ENCODE peak calls at places on chromosomes 6 and 20, in ten cellular contexts. S is fibroblast of lung, L is neural progenitor cell, B is GM23338, H is HepG2, W is A673, G is HCT116, V is PC-3, M is PC-9, N is GM12878. F is an unnamed sample. For H3K36me3 and H3K4me1, the result is how much of the 10 kb centered on the place peaks cover.

GRCh38 chr6:169344651-169345050 is 91.0 kb upstream of the THBS2 start:
- DNase-seq in S (no peak), G (no peak), B (no peak), V (no peak), L (no peak), M (no peak), N (no peak), W (no peak), H (no peak), F (no peak)

GRCh38 chr6:7262746-7263335 is 50.2 kb downstream of the SSR1 start:
- DNase-seq in B (no peak), M (no peak), H (no peak), S (no peak), V (no peak), L (no peak), G (no peak), W (no peak), N (no peak), F (no peak)

GRCh38 chr6:161443868-161444267 is 170.0 kb upstream of the AGPAT4 start:
- DNase-seq in W (peak), H (no peak), G (no peak), N (no peak), B (peak), S (peak), L (peak), V (no peak), M (no peak), F (no peak)

GRCh38 chr6:308307-308706 is 16.0 kb downstream of the DUSP22 start:
- DNase-seq in L (no peak), M (no peak), V (no peak), G (no peak), S (no peak), B (no peak), N (no peak), H (no peak), W (no peak), F (no peak)

GRCh38 chr6:141700836-141701235 is 431.9 kb upstream of the GJE1 start:
- DNase-seq in L (no peak), N (no peak), B (no peak), V (no peak), H (no peak), M (no peak), W (peak), S (peak), G (no peak), F (no peak)

GRCh38 chr20:11143481-11143880 is 469.7 kb upstream of the JAG1 start:
- DNase-seq in L (no peak), G (no peak), B (no peak), H (no peak), V (no peak), N (no peak), M (no peak), W (no peak), S (peak), F (no peak)

GRCh38 chr6:17986656-17987575 is 519 bp downstream of the KIF13A start:
- DNase-seq in M (peak), G (no peak), V (peak), S (peak), N (no peak), L (peak), W (peak), B (peak), H (peak), F (peak)

GRCh38 chr20:43191946-43192847 is 2.5 kb upstream of the PTPRT start:
- DNase-seq in S (no peak), N (no peak), V (peak), H (peak), L (peak), B (peak), G (no peak), W (peak), M (peak), F (peak)

GRCh38 chr20:47351643-47352331 is 4.7 kb downstream of the ZMYND8 start:
- DNase-seq in W (no peak), G (no peak), B (peak), H (no peak), V (no peak), M (no peak), S (peak), N (no peak), L (peak), F (no peak)

GRCh38 chr6:5981274-5982026 is 25.3 kb downstream of the NRN1 start:
- DNase-seq in H (no peak), L (no peak), N (no peak), B (no peak), M (no peak), G (no peak), W (peak), S (peak), V (peak), F (no peak)

GRCh38 chr6:144104898-144105487 is 9.6 kb upstream of the SF3B5 start:
- DNase-seq in W (peak), S (peak), G (peak), V (peak), N (peak), B (peak), M (peak), L (peak), H (peak), F (peak)

GRCh38 chr6:132764370-132764769 is 6.7 kb upstream of the VNN2 start:
- DNase-seq in M (peak), H (no peak), V (peak), L (peak), G (no peak), W (peak), S (peak), N (no peak), B (peak), F (peak)

GRCh38 chr20:53826597-53827291 is 233.1 kb upstream of the ZNF217 start:
- DNase-seq in W (no peak), M (no peak), H (no peak), V (no peak), S (no peak), N (no peak), G (no peak), B (no peak), L (no peak), F (peak)

GRCh38 chr20:38147166-38147565 is 17.9 kb downstream of the TGM2 start:
- DNase-seq in V (no peak), G (no peak), W (no peak), L (no peak), S (no peak), M (no peak), B (no peak), H (no peak), N (no peak), F (no peak)

GRCh38 chr20:31708839-31709534 is 13.7 kb downstream of the BCL2L1 start:
- DNase-seq in W (no peak), N (no peak), H (no peak), M (no peak), L (no peak), V (peak), B (peak), S (no peak), G (no peak), F (peak)

GRCh38 chr6:71403422-71404134 is 115.0 kb downstream of the OGFRL1 start:
- DNase-seq in W (no peak), H (no peak), L (peak), V (peak), N (no peak), B (peak), S (no peak), G (no peak), M (no peak), F (no peak)

GRCh38 chr6:159302196-159302595 is 133.0 kb downstream of the FNDC1 start:
- DNase-seq in V (no peak), N (no peak), M (no peak), W (no peak), H (no peak), B (no peak), S (no peak), G (no peak), L (no peak), F (no peak)

GRCh38 chr20:47379433-47380150 is 23.1 kb upstream of the ZMYND8 start:
- DNase-seq in B (no peak), N (no peak), S (peak), V (no peak), W (no peak), H (no peak), G (no peak), M (no peak), L (no peak), F (peak)

GRCh38 chr20:22577515-22578220 is 6.7 kb downstream of the FOXA2 start:
- DNase-seq in N (no peak), H (peak), V (peak), L (peak), W (no peak), G (no peak), B (peak), S (no peak), M (no peak), F (peak)

GRCh38 chr20:22575737-22576136 is 8.6 kb downstream of the FOXA2 start:
- DNase-seq in W (no peak), B (no peak), S (no peak), M (no peak), L (no peak), V (no peak), G (no peak), H (no peak), N (no peak), F (no peak)

GRCh38 chr20:22576273-22576672 is 8.1 kb downstream of the FOXA2 start:
- DNase-seq in G (no peak), V (no peak), H (peak), L (no peak), M (no peak), S (no peak), B (no peak), W (no peak), N (no peak), F (no peak)

GRCh38 chr20:22578221-22579118 is 5.9 kb downstream of the FOXA2 start:
- DNase-seq in G (no peak), H (peak), N (no peak), W (no peak), B (no peak), V (peak), L (peak), M (no peak), S (no peak), F (peak)

GRCh38 chr20:22576733-22577514 is 7.4 kb downstream of the FOXA2 start:
- DNase-seq in M (no peak), G (no peak), V (no peak), N (no peak), L (peak), S (no peak), W (no peak), B (no peak), H (peak), F (no peak)
- TF ChIP-seq EZH2 in M (no peak), G (no peak), V (no peak), N (no peak), L (peak), S (no peak), W (no peak), B (peak), H (no peak), F (peak)

GRCh38 chr6:165656581-165657324 is 6.3 kb downstream of the PDE10A start:
- DNase-seq in H (no peak), B (no peak), V (no peak), W (no peak), L (no peak), M (no peak), S (no peak), N (no peak), G (no peak), F (no peak)
- H3K36me3 ChIP-seq in H (under half), B (under half), V (under half), W (under half), L (under half), M (under half), S (under half), N (under half), G (under half), F (under half)

GRCh38 chr20:62050166-62051120 is 15.2 kb downstream of the TAF4 start:
- DNase-seq in W (no peak), S (no peak), N (no peak), G (no peak), M (no peak), H (no peak), L (no peak), V (no peak), B (no peak), F (no peak)

GRCh38 chr20:62049342-62050165 is 16.1 kb downstream of the TAF4 start:
- DNase-seq in V (no peak), G (no peak), M (no peak), S (no peak), H (no peak), L (no peak), W (no peak), N (no peak), B (no peak), F (no peak)

GRCh38 chr20:62047666-62048345 is 17.9 kb downstream of the TAF4 start:
- DNase-seq in B (no peak), S (no peak), H (no peak), V (no peak), L (no peak), M (no peak), N (no peak), G (no peak), W (no peak), F (no peak)

GRCh38 chr20:62048346-62048761 is 17.3 kb downstream of the TAF4 start:
- DNase-seq in N (no peak), M (no peak), G (no peak), V (no peak), L (no peak), B (no peak), H (no peak), S (no peak), W (no peak), F (no peak)

DNA sequence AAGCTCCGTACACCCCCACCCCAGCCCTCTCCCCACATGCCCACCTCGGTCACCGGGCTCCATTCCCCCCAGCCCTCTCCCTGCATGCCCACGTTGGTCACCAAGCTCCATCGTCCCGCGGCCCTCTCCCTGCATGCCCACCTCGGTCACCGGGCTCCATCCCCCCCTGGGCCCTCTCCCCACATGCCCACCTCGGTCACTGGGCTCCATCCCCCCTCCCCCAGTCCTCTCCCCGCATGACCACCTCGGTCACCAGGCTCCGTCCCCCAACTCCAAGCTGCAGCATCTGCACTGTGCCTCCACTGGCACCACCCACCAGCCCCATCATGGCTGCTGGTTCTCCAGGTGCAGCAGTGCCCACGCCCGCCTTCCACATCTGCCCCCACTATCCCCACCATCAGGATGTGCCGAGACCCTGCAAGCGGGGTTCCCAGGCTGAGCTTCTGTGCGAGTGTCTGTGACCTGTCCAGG is 16.8 kb downstream of the TAF4 start:
- DNase-seq in M (no peak), S (no peak), N (no peak), W (no peak), L (no peak), V (no peak), G (no peak), B (no peak), H (no peak), F (no peak)
- H3K4me1 ChIP-seq in M (under half), S (under half), N (under half), W (under half), L (under half), V (under half), G (under half), B (under half), H (under half), F (under half)

DNA sequence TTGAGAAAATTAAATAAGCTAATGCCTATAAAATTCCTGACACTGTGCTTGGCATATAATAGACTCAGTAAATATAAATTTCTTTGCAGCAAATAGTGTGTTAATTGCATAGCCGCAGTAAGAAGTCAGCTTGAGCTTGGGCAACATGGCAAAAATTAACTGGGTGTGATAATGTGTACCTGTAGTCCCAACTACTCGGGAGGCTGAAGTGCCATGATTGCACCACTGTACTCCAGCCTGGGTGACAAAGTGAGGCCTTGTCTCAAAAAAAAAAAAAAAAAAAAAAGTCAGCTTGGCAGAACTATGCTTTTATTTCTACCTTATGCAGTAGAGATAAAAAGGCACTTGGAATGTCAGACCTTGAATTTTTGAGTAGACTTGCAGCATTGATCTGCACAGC is 121.8 kb downstream of the AKAP7 start:
- DNase-seq in V (no peak), W (no peak), G (no peak), B (no peak), H (no peak), S (no peak), M (no peak), N (no peak), L (no peak), F (no peak)
- TF ChIP-seq EZH2 in V (no peak), W (no peak), G (no peak), B (no peak), H (no peak), S (no peak), M (no peak), N (no peak), L (no peak), F (no peak)

DNA sequence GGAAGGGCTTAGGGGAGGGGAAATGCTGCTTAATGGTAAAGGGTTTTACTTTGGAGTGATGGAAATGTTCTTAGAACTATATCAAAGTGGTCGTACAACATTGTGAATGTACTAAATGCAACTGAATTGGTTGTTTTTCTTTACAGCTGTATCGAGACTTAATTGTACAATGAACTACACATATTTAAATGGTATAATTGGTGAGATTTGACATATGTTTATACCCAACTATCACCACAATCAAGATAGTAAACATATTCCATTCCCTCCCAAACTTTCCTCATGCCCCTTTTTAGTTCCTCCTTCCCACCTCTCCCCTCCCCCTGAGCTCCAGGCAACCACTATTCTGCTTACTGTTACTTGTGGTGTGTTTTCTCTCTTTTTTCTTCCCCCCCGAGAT is 44.0 kb downstream of the SCAND1 start:
- DNase-seq in L (no peak), W (no peak), B (no peak), N (no peak), S (no peak), M (no peak), V (no peak), H (no peak), G (no peak), F (no peak)
- H3K36me3 ChIP-seq in L (under half), W (under half), B (under half), N (under half), S (under half), M (under half), V (under half), H (under half), G (under half), F (under half)

GRCh38 chr6:36517408-36517807 is 29.9 kb downstream of the STK38 start:
- DNase-seq in B (no peak), G (no peak), N (no peak), L (no peak), S (no peak), M (no peak), W (no peak), V (no peak), H (no peak), F (no peak)
- H3K4me1 ChIP-seq in B (under half), G (under half), N (under half), L (under half), S (under half), M (under half), W (under half), V (under half), H (under half), F (under half)

GRCh38 chr6:108274546-108274945 is 13.7 kb upstream of the SNX3 start:
- DNase-seq in N (no peak), H (no peak), S (no peak), W (no peak), B (no peak), L (no peak), M (no peak), V (no peak), G (no peak), F (no peak)
- TF ChIP-seq EZH2 in N (no peak), H (no peak), S (no peak), W (no peak), B (no peak), L (no peak), M (no peak), V (no peak), G (no peak), F (no peak)

GRCh38 chr6:152334555-152334954 is 302.6 kb downstream of the SYNE1 start:
- DNase-seq in H (no peak), M (no peak), L (no peak), V (peak), B (no peak), W (no peak), G (no peak), S (no peak), N (no peak), F (no peak)

GRCh38 chr6:152341596-152341995 is 295.6 kb downstream of the SYNE1 start:
- DNase-seq in G (no peak), H (no peak), W (no peak), L (no peak), S (no peak), N (no peak), V (no peak), B (no peak), M (no peak), F (no peak)

GRCh38 chr6:152343735-152344360 is 293.3 kb downstream of the SYNE1 start:
- DNase-seq in L (no peak), M (no peak), W (no peak), G (no peak), B (no peak), S (no peak), V (no peak), N (no peak), H (no peak), F (no peak)

DNA sequence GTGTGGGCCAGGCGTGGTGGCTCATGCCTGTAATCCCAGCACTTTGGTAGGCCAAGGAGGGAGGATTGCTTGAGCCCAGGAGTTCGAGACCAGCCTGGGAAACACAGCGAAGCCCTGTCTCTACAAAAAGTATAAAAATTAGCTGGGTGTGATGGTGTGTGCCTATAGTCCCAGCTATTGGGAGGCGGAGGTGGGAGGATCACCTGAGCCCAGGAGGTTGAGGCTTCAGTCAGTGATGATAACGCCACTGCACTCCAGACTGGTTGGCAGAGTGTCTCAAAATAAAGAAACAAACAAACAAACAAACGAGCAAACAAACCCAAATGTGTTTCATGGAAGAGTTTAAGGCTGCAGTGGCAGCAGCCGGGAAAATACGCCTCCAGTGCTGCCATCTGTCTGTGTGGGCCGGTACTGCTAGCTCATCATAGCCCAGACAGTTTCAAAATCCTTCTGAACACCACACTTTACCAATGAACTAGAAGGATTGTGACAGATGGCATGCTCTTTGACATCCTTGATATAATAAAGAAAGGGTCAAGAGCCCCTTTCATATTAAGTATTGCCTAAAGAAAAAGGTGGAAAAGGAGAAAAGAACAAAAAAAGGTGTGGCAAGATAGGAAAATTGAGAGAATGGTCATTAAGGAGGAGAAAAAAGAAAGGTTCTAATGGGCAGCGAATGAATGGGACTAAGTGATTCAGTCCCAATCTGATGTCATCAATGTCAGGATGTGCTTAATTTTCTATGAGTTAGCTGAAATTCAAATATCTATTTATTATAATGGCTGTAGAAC is 298.6 kb downstream of the SYNE1 start:
- DNase-seq in M (peak), V (peak), S (no peak), N (no peak), L (peak), W (peak), B (peak), G (no peak), H (peak), F (peak)
- H3K36me3 ChIP-seq in M (under half), V (under half), S (under half), N (under half), L (under half), W (under half), B (under half), G (under half), H (under half), F (under half)

GRCh38 chr20:51540585-51540984 is 1.9 kb downstream of the NFATC2 start:
- DNase-seq in S (no peak), N (no peak), L (no peak), W (no peak), G (no peak), V (no peak), B (no peak), H (no peak), M (no peak), F (no peak)
- H3K4me1 ChIP-seq in S (under half), N (under half), L (under half), W (under half), G (under half), V (under half), B (under half), H (under half), M (under half), F (under half)

GRCh38 chr20:49483018-49483705 is 694 bp upstream of the KCNB1 start:
- DNase-seq in G (no peak), L (peak), V (no peak), S (no peak), W (peak), B (peak), H (no peak), M (no peak), N (no peak), F (peak)
- TF ChIP-seq EZH2 in G (no peak), L (peak), V (no peak), S (no peak), W (no peak), B (no peak), H (no peak), M (no peak), N (no peak), F (peak)

F was measured in hepatocyte.